ENCODE peak calls at places on chromosomes 12 and 14, in eight cellular contexts. One of them, this sample, is unnamed.
A peak's percentile ranks its signal among the peaks of the same experiment; 100 is the strongest.

GRCh38 chr12:113104953-113105510 is 30.5 kb downstream of the RASAL1 start:
- DNase-seq in transverse colon: no peak
- DNase-seq in left ventricle myocardium inferior: no peak
- DNase-seq in stomach: no peak
- DNase-seq in endodermal cell: no peak
- DNase-seq in tibial artery: no peak
- DNase-seq in H1: no peak
- DNase-seq in effector memory CD4-positive, alpha-beta T cell: no peak
- DNase-seq in this sample: no peak

GRCh38 chr14:22689186-22689585 is 45.0 kb upstream of the OR6J1 start:
- DNase-seq in transverse colon: no peak
- DNase-seq in left ventricle myocardium inferior: no peak
- DNase-seq in stomach: no peak
- DNase-seq in endodermal cell: no peak
- DNase-seq in tibial artery: no peak
- DNase-seq in H1: no peak
- DNase-seq in effector memory CD4-positive, alpha-beta T cell: no peak
- DNase-seq in this sample: no peak

GRCh38 chr14:92848941-92849340 is 54.8 kb downstream of the GOLGA5 start:
- DNase-seq in transverse colon: no peak
- DNase-seq in left ventricle myocardium inferior: no peak
- DNase-seq in stomach: no peak
- DNase-seq in endodermal cell: no peak
- DNase-seq in tibial artery: no peak
- DNase-seq in H1: no peak
- DNase-seq in effector memory CD4-positive, alpha-beta T cell: no peak
- DNase-seq in this sample: no peak

GRCh38 chr12:24255920-24256635 is 306.6 kb upstream of the SOX5 start:
- DNase-seq in transverse colon: no peak
- DNase-seq in left ventricle myocardium inferior: no peak
- DNase-seq in stomach: no peak
- DNase-seq in endodermal cell: peak; percentile 50
- DNase-seq in tibial artery: no peak
- DNase-seq in H1: no peak
- DNase-seq in effector memory CD4-positive, alpha-beta T cell: no peak
- DNase-seq in this sample: no peak

GRCh38 chr14:31939934-31940333 is 137.2 kb upstream of the ARHGAP5 start:
- DNase-seq in transverse colon: no peak
- DNase-seq in left ventricle myocardium inferior: no peak
- DNase-seq in stomach: no peak
- DNase-seq in endodermal cell: no peak
- DNase-seq in tibial artery: no peak
- DNase-seq in H1: no peak
- DNase-seq in effector memory CD4-positive, alpha-beta T cell: no peak
- DNase-seq in this sample: no peak

GRCh38 chr12:62158416-62159360 is 101.5 kb upstream of the USP15 start:
- DNase-seq in transverse colon: no peak
- DNase-seq in left ventricle myocardium inferior: no peak
- DNase-seq in stomach: no peak
- DNase-seq in endodermal cell: no peak
- DNase-seq in tibial artery: no peak
- DNase-seq in H1: no peak
- DNase-seq in effector memory CD4-positive, alpha-beta T cell: no peak
- DNase-seq in this sample: no peak

GRCh38 chr14:68512088-68512487 is 280.8 kb downstream of the ZFP36L1 start:
- DNase-seq in transverse colon: no peak
- DNase-seq in left ventricle myocardium inferior: peak; percentile 33
- DNase-seq in stomach: no peak
- DNase-seq in endodermal cell: no peak
- DNase-seq in tibial artery: no peak
- DNase-seq in H1: no peak
- DNase-seq in effector memory CD4-positive, alpha-beta T cell: no peak
- DNase-seq in this sample: peak; percentile 79

GRCh38 chr14:103188691-103189480 is 65.6 kb downstream of the TNFAIP2 start:
- DNase-seq in transverse colon: peak; percentile 37
- DNase-seq in left ventricle myocardium inferior: peak; percentile 36
- DNase-seq in stomach: peak; percentile 37
- DNase-seq in endodermal cell: peak; percentile 82
- DNase-seq in tibial artery: no peak
- DNase-seq in H1: no peak
- DNase-seq in effector memory CD4-positive, alpha-beta T cell: peak; percentile 13
- DNase-seq in this sample: peak; percentile 62

GRCh38 chr12:95286713-95287112 is 69.1 kb downstream of the VEZT start:
- DNase-seq in transverse colon: no peak
- DNase-seq in left ventricle myocardium inferior: no peak
- DNase-seq in stomach: no peak
- DNase-seq in endodermal cell: no peak
- DNase-seq in tibial artery: no peak
- DNase-seq in H1: no peak
- DNase-seq in effector memory CD4-positive, alpha-beta T cell: no peak
- DNase-seq in this sample: no peak

GRCh38 chr14:72730468-72730867 is 163.4 kb downstream of the DPF3 start:
- DNase-seq in transverse colon: no peak
- DNase-seq in left ventricle myocardium inferior: no peak
- DNase-seq in stomach: no peak
- DNase-seq in endodermal cell: no peak
- DNase-seq in tibial artery: no peak
- DNase-seq in H1: no peak
- DNase-seq in effector memory CD4-positive, alpha-beta T cell: no peak
- DNase-seq in this sample: no peak

GRCh38 chr14:78251308-78251707 is 81.1 kb downstream of the NRXN3 start:
- DNase-seq in transverse colon: no peak
- DNase-seq in left ventricle myocardium inferior: no peak
- DNase-seq in stomach: no peak
- DNase-seq in endodermal cell: peak; percentile 13
- DNase-seq in tibial artery: no peak
- DNase-seq in H1: no peak
- DNase-seq in effector memory CD4-positive, alpha-beta T cell: no peak
- DNase-seq in this sample: no peak

GRCh38 chr14:74648643-74649042 is 36.6 kb upstream of the LTBP2 start:
- DNase-seq in transverse colon: no peak
- DNase-seq in left ventricle myocardium inferior: no peak
- DNase-seq in stomach: no peak
- DNase-seq in endodermal cell: no peak
- DNase-seq in tibial artery: peak; percentile 46
- DNase-seq in H1: no peak
- DNase-seq in effector memory CD4-positive, alpha-beta T cell: no peak
- DNase-seq in this sample: no peak

GRCh38 chr12:6750506-6750905 is 2.4 kb downstream of the MLF2 start:
- DNase-seq in transverse colon: no peak
- DNase-seq in left ventricle myocardium inferior: no peak
- DNase-seq in stomach: no peak
- DNase-seq in endodermal cell: no peak
- DNase-seq in tibial artery: no peak
- DNase-seq in H1: no peak
- DNase-seq in effector memory CD4-positive, alpha-beta T cell: no peak
- DNase-seq in this sample: no peak

GRCh38 chr12:96193725-96194571 is at the start of gene ELK3:
- DNase-seq in transverse colon: peak; percentile 78
- DNase-seq in left ventricle myocardium inferior: peak; percentile 72
- DNase-seq in stomach: peak; percentile 73
- DNase-seq in endodermal cell: peak; percentile 85
- DNase-seq in tibial artery: peak; percentile 72
- DNase-seq in H1: no peak
- DNase-seq in effector memory CD4-positive, alpha-beta T cell: peak; percentile 56
- DNase-seq in this sample: peak; percentile 63

GRCh38 chr12:51150777-51151176 is 22.2 kb downstream of the TFCP2 start:
- DNase-seq in transverse colon: no peak
- DNase-seq in left ventricle myocardium inferior: no peak
- DNase-seq in stomach: no peak
- DNase-seq in endodermal cell: no peak
- DNase-seq in tibial artery: no peak
- DNase-seq in H1: no peak
- DNase-seq in effector memory CD4-positive, alpha-beta T cell: no peak
- DNase-seq in this sample: no peak

GRCh38 chr12:50659690-50660424 is 104.0 kb upstream of the ATF1 start:
- DNase-seq in transverse colon: peak; percentile 19
- DNase-seq in left ventricle myocardium inferior: no peak
- DNase-seq in stomach: no peak
- DNase-seq in endodermal cell: no peak
- DNase-seq in tibial artery: no peak
- DNase-seq in H1: no peak
- DNase-seq in effector memory CD4-positive, alpha-beta T cell: no peak
- DNase-seq in this sample: no peak

GRCh38 chr12:103955811-103956514 is 9.7 kb upstream of the TDG start:
- DNase-seq in transverse colon: no peak
- DNase-seq in left ventricle myocardium inferior: no peak
- DNase-seq in stomach: no peak
- DNase-seq in endodermal cell: peak; percentile 70
- DNase-seq in tibial artery: no peak
- DNase-seq in H1: no peak
- DNase-seq in effector memory CD4-positive, alpha-beta T cell: no peak
- DNase-seq in this sample: no peak

GRCh38 chr12:77116277-77116676 is 50.9 kb upstream of the E2F7 start:
- DNase-seq in transverse colon: no peak
- DNase-seq in left ventricle myocardium inferior: no peak
- DNase-seq in stomach: no peak
- DNase-seq in endodermal cell: no peak
- DNase-seq in tibial artery: no peak
- DNase-seq in H1: no peak
- DNase-seq in effector memory CD4-positive, alpha-beta T cell: no peak
- DNase-seq in this sample: no peak

GRCh38 chr14:70635971-70636595 is 5.6 kb upstream of the TTC9 start:
- DNase-seq in transverse colon: no peak
- DNase-seq in left ventricle myocardium inferior: no peak
- DNase-seq in stomach: no peak
- DNase-seq in endodermal cell: no peak
- DNase-seq in tibial artery: no peak
- DNase-seq in H1: no peak
- DNase-seq in effector memory CD4-positive, alpha-beta T cell: no peak
- DNase-seq in this sample: no peak

DNA sequence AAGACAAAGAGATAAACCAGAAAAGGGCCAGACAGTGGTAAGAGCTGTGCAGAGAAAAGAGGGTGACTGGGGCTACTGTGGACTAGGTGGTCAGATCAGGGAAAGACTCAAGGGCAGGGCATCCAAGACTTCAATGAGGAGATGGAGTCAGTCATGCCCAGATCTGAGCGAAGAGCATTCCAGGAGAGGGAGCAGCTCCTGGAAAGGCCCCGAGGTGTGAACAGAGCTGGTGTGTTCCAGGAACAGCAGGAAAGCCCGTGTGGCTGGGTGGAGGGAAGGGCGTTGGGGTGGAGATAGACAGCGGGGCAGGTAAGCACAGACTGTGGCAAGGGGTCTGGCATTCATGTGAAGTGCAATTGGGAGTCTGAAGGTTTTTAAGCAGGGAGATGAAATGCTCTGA is 16.8 kb downstream of the TTC7B start:
- DNase-seq in transverse colon: no peak
- DNase-seq in left ventricle myocardium inferior: no peak
- DNase-seq in stomach: no peak
- DNase-seq in endodermal cell: no peak
- DNase-seq in tibial artery: no peak
- DNase-seq in H1: no peak
- DNase-seq in effector memory CD4-positive, alpha-beta T cell: no peak
- DNase-seq in this sample: no peak
- H3K27ac ChIP-seq in transverse colon: no peak overlapping the region
- H3K27ac ChIP-seq in left ventricle myocardium inferior: no peak overlapping the region
- H3K27ac ChIP-seq in stomach: no peak overlapping the region
- H3K27ac ChIP-seq in endodermal cell: no peak overlapping the region
- H3K27ac ChIP-seq in tibial artery: no peak overlapping the region
- H3K27ac ChIP-seq in H1: no peak overlapping the region
- H3K27ac ChIP-seq in effector memory CD4-positive, alpha-beta T cell: no peak overlapping the region
- H3K27ac ChIP-seq in this sample: no peak overlapping the region

DNA sequence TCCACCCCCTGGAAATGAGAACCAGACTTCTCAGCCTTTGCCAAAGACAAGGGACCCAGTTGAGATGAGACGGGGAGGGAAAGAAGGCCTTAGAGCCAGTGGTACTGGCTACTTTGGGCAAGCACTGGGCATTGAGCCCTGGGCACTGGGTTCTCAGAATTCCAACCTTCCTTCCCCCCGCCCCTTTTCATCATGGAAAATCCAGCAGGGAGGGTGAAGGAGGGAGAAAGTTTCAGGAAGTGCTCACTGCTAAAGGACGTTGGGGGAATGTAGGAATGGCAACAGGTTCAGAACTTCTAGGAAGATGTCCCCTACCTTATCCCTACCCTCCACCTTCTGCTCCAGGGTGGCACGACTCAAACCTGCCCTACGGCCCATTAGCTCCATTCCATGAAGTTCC is 4.2 kb upstream of the TNS2 start:
- DNase-seq in transverse colon: no peak
- DNase-seq in left ventricle myocardium inferior: no peak
- DNase-seq in stomach: no peak
- DNase-seq in endodermal cell: peak; percentile 50
- DNase-seq in tibial artery: peak; percentile 92
- DNase-seq in H1: no peak
- DNase-seq in effector memory CD4-positive, alpha-beta T cell: no peak
- DNase-seq in this sample: peak; percentile 43
- H3K4me3 ChIP-seq in transverse colon: peak overlapping the region; percentile 47
- H3K4me3 ChIP-seq in left ventricle myocardium inferior: peak overlapping the region; percentile 92
- H3K4me3 ChIP-seq in stomach: peak overlapping the region; percentile 71
- H3K4me3 ChIP-seq in endodermal cell: peak overlapping the region; percentile 89
- H3K4me3 ChIP-seq in tibial artery: peak overlapping the region; percentile 79
- H3K4me3 ChIP-seq in H1: peak overlapping the region; percentile 94
- H3K4me3 ChIP-seq in effector memory CD4-positive, alpha-beta T cell: no peak overlapping the region
- H3K4me3 ChIP-seq in this sample: peak overlapping the region; percentile 69

DNA sequence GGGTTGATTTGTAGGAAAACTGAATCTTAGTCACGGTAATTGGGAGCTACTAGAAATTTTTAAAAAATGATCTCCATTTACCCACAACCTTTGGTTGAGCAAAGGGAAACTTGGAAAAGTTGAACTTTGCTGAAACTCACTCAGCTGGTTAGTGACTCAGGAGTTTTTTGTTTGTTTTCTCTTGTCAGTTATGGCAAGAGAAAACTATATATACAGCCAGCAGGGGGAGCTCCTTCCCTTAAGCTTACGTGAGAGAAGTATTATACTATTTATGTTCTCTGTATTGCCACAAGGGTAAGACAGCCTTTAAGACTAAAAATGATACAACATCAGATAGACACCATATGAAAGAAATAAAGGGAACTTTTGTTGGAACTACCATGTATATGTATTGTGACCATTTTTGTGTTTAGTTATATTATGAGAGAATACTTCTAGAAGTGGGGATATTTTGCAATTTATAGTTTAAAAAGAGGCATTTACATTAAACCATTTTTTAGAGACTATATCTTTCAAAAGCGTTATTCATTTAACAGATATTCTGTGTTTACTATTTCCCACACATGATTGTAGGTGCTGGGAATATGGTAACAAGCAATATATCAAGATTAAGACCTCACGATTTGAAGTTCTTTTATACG is 28.1 kb upstream of the TBC1D30 start:
- DNase-seq in transverse colon: peak; percentile 68
- DNase-seq in left ventricle myocardium inferior: no peak
- DNase-seq in stomach: peak; percentile 75
- DNase-seq in endodermal cell: peak; percentile 85
- DNase-seq in tibial artery: no peak
- DNase-seq in H1: peak; percentile 58
- DNase-seq in effector memory CD4-positive, alpha-beta T cell: peak; percentile 33
- DNase-seq in this sample: peak; percentile 70
- H3K27ac ChIP-seq in transverse colon: no peak overlapping the region
- H3K27ac ChIP-seq in left ventricle myocardium inferior: no peak overlapping the region
- H3K27ac ChIP-seq in stomach: no peak overlapping the region
- H3K27ac ChIP-seq in endodermal cell: no peak overlapping the region
- H3K27ac ChIP-seq in tibial artery: no peak overlapping the region
- H3K27ac ChIP-seq in H1: no peak overlapping the region
- H3K27ac ChIP-seq in effector memory CD4-positive, alpha-beta T cell: no peak overlapping the region
- H3K27ac ChIP-seq in this sample: no peak overlapping the region

DNA sequence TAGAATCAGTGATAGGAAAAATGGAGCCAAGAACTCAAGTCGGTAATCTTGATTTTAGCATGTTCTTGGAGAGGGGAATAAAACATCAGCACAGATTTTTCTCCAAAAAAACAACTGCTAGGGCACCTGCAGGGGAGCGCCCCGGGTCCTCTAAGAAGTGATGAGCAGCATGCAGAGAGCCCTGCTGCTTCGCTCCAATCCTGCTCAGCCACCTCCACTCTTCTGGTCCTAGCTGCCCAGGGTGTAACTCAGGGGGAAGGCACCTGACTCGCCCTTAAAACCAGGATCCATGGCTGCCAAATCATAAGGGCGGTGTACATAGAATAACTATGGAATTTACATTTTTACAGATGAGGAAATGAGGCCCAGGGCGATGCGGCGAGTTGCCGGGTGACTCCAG is 204.7 kb downstream of the CALM1 start:
- DNase-seq in transverse colon: no peak
- DNase-seq in left ventricle myocardium inferior: no peak
- DNase-seq in stomach: no peak
- DNase-seq in endodermal cell: no peak
- DNase-seq in tibial artery: no peak
- DNase-seq in H1: no peak
- DNase-seq in effector memory CD4-positive, alpha-beta T cell: no peak
- DNase-seq in this sample: no peak
- H3K4me3 ChIP-seq in transverse colon: no peak overlapping the region
- H3K4me3 ChIP-seq in left ventricle myocardium inferior: no peak overlapping the region
- H3K4me3 ChIP-seq in stomach: no peak overlapping the region
- H3K4me3 ChIP-seq in endodermal cell: no peak overlapping the region
- H3K4me3 ChIP-seq in tibial artery: no peak overlapping the region
- H3K4me3 ChIP-seq in H1: no peak overlapping the region
- H3K4me3 ChIP-seq in effector memory CD4-positive, alpha-beta T cell: no peak overlapping the region
- H3K4me3 ChIP-seq in this sample: no peak overlapping the region

This sample was measured in uterus.